ENCODE peak calls at places on chromosome 21, in six cellular contexts. C is HCT116, Y is adrenal gland, O is IMR-90, U is sigmoid colon, L is K562. E is an unnamed sample.

GRCh38 chr21:32693581-32693980 is 34.2 kb downstream of the SYNJ1 start:
- DNase-seq in C (no peak), Y (no peak), O (no peak), U (no peak), L (no peak), E (no peak)

GRCh38 chr21:17819878-17820232 is 699 bp upstream of the C21orf91 start:
- DNase-seq in C (no peak), Y (no peak), O (peak; percentile 72), U (no peak), L (no peak), E (no peak)

GRCh38 chr21:46060596-46061061 is 37.3 kb upstream of the COL6A2 start:
- DNase-seq in C (no peak), Y (peak; percentile 82), O (peak; percentile 100), U (peak; percentile 95), L (no peak), E (peak; percentile 36)

GRCh38 chr21:36208326-36209013 is 51.8 kb downstream of the DOP1B start:
- DNase-seq in C (no peak), Y (no peak), O (no peak), U (no peak), L (no peak), E (no peak)

GRCh38 chr21:46116189-46116845 is 18.4 kb downstream of the COL6A2 start:
- DNase-seq in C (no peak), Y (no peak), O (no peak), U (peak; percentile 65), L (no peak), E (peak; percentile 0)

GRCh38 chr21:26918318-26919065 is 48.4 kb downstream of the ADAMTS5 start:
- DNase-seq in C (no peak), Y (no peak), O (peak; percentile 89), U (no peak), L (no peak), E (no peak)

GRCh38 chr21:37430184-37430821 is 63.7 kb downstream of the DYRK1A start:
- DNase-seq in C (no peak), Y (no peak), O (no peak), U (no peak), L (no peak), E (no peak)

GRCh38 chr21:40299441-40299840 is 432.2 kb downstream of the PCP4 start:
- DNase-seq in C (no peak), Y (no peak), O (no peak), U (no peak), L (no peak), E (no peak)

GRCh38 chr21:46211786-46212720 is 16.5 kb downstream of the LSS start:
- DNase-seq in C (no peak), Y (peak; percentile 10), O (no peak), U (peak; percentile 53), L (no peak), E (no peak)

GRCh38 chr21:15841856-15842564 is 112.2 kb downstream of the USP25 start:
- DNase-seq in C (no peak), Y (no peak), O (peak; percentile 75), U (no peak), L (no peak), E (no peak)

DNA sequence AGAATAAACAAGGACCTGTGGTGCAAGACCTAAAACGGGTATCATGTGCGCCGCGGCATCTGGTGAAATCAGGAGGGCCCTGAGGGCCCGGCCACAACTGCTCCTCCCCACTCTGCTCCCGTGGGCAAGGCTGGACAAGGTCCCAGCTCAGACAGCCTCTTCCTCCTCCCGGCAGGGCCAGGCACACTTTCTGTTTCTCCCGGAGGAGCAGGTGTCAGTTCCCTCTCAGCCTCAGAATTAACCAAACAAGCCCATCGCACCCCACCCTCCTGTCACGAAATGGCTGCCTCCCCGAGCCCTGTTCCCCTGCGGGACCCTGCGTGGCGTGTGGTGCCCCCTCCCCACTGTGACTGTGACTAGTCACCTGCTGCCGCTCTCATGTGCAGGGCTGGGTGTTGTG is 15.2 kb downstream of the PTTG1IP start:
- DNase-seq in C (no peak), Y (no peak), O (no peak), U (no peak), L (no peak), E (no peak)
- TF ChIP-seq POLR2A in C (no peak), Y (no peak), O (no peak), U (no peak), L (no peak), E (no peak)

GRCh38 chr21:33915368-33916199 is at the start of gene ATP5PO:
- DNase-seq in C (peak; percentile 94), Y (peak; percentile 98), O (peak; percentile 98), U (peak; percentile 99), L (peak; percentile 100), E (peak; percentile 98)
- TF ChIP-seq POLR2A in C (peak; percentile 80), Y (no peak), O (peak; percentile 86), U (peak; percentile 76), L (peak; percentile 99), E (no peak)

DNA sequence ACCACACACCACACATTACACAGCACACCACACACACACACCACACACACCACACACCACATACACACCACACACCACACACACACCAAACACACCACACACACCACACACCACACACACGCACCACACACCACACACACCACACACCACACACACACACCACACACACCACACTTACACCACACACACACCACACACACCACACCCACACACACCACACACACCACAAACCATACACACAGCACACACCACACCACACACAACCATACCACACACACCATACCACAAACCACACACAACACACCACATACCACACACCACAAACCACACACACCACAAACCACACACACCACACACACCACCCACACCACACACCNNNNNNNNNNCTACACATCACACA is 40.9 kb upstream of the SIK1 start:
- DNase-seq in C (no peak), Y (peak; percentile 2), O (no peak), U (peak; percentile 7), L (no peak), E (no peak)
- TF ChIP-seq POLR2A in C (no peak), Y (no peak), O (no peak), U (no peak), L (no peak), E (no peak)

DNA sequence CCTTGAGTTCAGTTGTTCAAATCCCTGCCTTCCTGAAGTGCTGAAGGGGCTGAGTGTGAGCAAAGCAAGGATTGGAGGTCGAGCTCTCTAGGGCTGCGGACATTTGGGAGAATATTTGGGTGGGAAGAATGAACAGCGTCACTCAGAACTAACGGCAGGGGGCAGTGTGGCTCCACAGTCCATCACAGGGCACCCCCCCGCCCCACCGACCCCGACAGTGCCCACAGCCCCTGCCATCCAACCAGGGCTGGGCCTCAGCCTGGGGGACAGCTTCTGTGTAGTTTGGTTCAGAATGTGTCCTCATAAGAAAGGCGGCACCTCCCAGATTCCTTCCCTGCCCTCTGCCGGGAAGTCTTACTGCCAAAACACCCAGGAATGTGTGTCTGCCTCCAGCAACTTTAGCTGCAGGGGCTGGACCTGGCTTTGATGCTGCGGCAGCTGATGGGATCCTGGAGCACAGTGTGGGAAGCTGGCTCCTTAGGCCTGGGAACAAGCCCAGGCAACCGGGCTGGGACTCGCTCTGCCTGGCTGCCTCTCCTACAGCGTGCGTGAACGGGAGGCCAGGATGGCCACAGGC is 104.8 kb upstream of the TMPRSS2 start:
- DNase-seq in C (no peak), Y (peak; percentile 40), O (peak; percentile 90), U (peak; percentile 91), L (peak; percentile 52), E (peak; percentile 74)
- TF ChIP-seq POLR2A in C (no peak), Y (no peak), O (no peak), U (no peak), L (no peak), E (no peak)

DNA sequence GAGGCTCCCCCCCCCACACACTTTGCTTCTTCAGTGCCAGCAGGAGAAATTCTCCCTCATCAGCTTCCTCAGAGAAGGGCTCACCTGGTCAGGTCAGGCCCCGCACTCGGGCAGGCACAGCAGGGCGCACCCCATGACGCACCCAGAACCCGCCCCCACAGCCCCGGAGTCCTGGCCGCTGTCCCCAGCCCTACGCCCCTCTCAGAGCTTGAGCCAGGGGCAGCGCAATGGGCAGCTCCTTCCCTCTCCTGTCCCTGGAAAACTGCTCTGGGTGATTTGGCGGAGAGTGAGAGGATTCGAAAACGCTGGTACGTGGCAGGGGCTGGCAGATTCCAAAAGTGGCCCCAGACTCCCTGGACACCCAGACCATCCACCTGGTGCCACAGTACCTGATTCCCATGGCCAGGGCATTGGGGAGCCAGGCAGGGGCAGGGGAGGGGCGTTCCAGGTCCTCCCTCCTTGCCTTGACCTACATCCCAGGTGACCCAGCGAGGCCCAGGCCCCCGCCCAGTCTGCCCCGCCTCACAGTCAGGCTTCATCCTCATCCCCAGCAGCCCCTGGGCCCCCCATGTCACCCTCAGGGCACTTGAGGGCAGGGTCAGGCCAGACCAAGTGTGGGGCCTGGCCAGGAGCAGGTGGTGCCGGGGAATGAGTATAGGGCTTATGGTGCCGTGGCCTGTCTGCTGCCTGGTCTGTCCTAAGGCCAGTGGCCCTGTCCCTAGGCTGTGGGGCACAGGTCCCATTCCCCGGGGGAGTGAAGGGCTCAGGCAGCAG is 23.8 kb downstream of the RRP1 start:
- DNase-seq in C (no peak), Y (no peak), O (no peak), U (no peak), L (no peak), E (no peak)
- TF ChIP-seq POLR2A in C (no peak), Y (no peak), O (no peak), U (no peak), L (peak; percentile 37), E (no peak)

E was measured in thyroid gland.